ENCODE peak calls at places on chromosomes 11 and 22, in eight cellular contexts. F is right atrium auricular region; L is right lobe of liver; S is naive thymus-derived CD4-positive, alpha-beta T cell; Z is lower lobe of right lung; V is small intestine; E is GM23338; N is cardiac muscle cell. Q is an unnamed sample. For H3K4me1 and H3K27me3, the result is how much of the 10 kb centered on the place peaks cover.

GRCh38 chr22:44975444-44976262 is 34.2 kb downstream of the PHF21B start:
- DNase-seq in F (no peak), L (peak), S (peak), Z (peak), V (peak), E (peak), N (peak), Q (peak)

GRCh38 chr11:118434553-118435232 is 1.6 kb upstream of the KMT2A start:
- DNase-seq in F (no peak), L (peak), S (peak), Z (peak), V (no peak), E (peak), N (peak), Q (peak)

GRCh38 chr11:69630009-69630870 is 10.7 kb upstream of the CCND1 start:
- DNase-seq in F (no peak), L (no peak), S (no peak), Z (no peak), V (no peak), E (no peak), N (no peak), Q (no peak)

GRCh38 chr22:45472426-45472825 is 30.3 kb upstream of the FBLN1 start:
- DNase-seq in F (no peak), L (no peak), S (no peak), Z (no peak), V (no peak), E (no peak), N (no peak), Q (no peak)

GRCh38 chr11:95652002-95652472 is 137.5 kb downstream of the FAM76B start:
- DNase-seq in F (no peak), L (no peak), S (no peak), Z (no peak), V (no peak), E (no peak), N (no peak), Q (no peak)

GRCh38 chr22:35882226-35883027 is 146.2 kb downstream of the RBFOX2 start:
- DNase-seq in F (no peak), L (no peak), S (no peak), Z (no peak), V (no peak), E (no peak), N (no peak), Q (no peak)

GRCh38 chr11:114257621-114258558 is 38.3 kb upstream of the NNMT start:
- DNase-seq in F (peak), L (peak), S (no peak), Z (peak), V (peak), E (peak), N (peak), Q (peak)

GRCh38 chr22:41169157-41169556 is 36.0 kb upstream of the L3MBTL2 start:
- DNase-seq in F (no peak), L (no peak), S (no peak), Z (no peak), V (no peak), E (no peak), N (no peak), Q (no peak)

GRCh38 chr11:57143459-57143858 is 38.3 kb upstream of the LRRC55 start:
- DNase-seq in F (no peak), L (no peak), S (no peak), Z (no peak), V (no peak), E (no peak), N (no peak), Q (no peak)

GRCh38 chr22:50737728-50738648 is at the start of gene ACR:
- DNase-seq in F (peak), L (no peak), S (no peak), Z (peak), V (no peak), E (no peak), N (no peak), Q (no peak)

GRCh38 chr22:46198274-46198673 is 47.9 kb downstream of the PPARA start:
- DNase-seq in F (peak), L (no peak), S (no peak), Z (no peak), V (no peak), E (no peak), N (no peak), Q (no peak)

GRCh38 chr11:87466228-87466627 is 428.5 kb downstream of the TMEM135 start:
- DNase-seq in F (no peak), L (no peak), S (no peak), Z (no peak), V (no peak), E (no peak), N (no peak), Q (no peak)

GRCh38 chr22:40595497-40596234 is 40.9 kb downstream of the MRTFA start:
- DNase-seq in F (no peak), L (no peak), S (no peak), Z (no peak), V (no peak), E (no peak), N (no peak), Q (no peak)

GRCh38 chr11:76337918-76338317 is 43.0 kb downstream of the THAP12 start:
- DNase-seq in F (no peak), L (no peak), S (no peak), Z (no peak), V (no peak), E (no peak), N (no peak), Q (no peak)

GRCh38 chr22:39254789-39255298 is 10.1 kb upstream of the PDGFB start:
- DNase-seq in F (no peak), L (no peak), S (peak), Z (no peak), V (no peak), E (no peak), N (no peak), Q (peak)

GRCh38 chr11:29135504-29135903 is 881.3 kb downstream of the KCNA4 start:
- DNase-seq in F (no peak), L (no peak), S (no peak), Z (no peak), V (no peak), E (no peak), N (no peak), Q (no peak)

GRCh38 chr22:38017272-38017920 is 33.0 kb upstream of the SOX10 start:
- DNase-seq in F (peak), L (peak), S (no peak), Z (peak), V (peak), E (no peak), N (no peak), Q (peak)

GRCh38 chr22:21942407-21942895 is 10.2 kb downstream of the PPM1F start:
- DNase-seq in F (peak), L (peak), S (peak), Z (peak), V (no peak), E (no peak), N (no peak), Q (peak)

GRCh38 chr11:14015711-14016110 is 53.2 kb downstream of the SPON1 start:
- DNase-seq in F (no peak), L (no peak), S (no peak), Z (no peak), V (peak), E (peak), N (peak), Q (no peak)

GRCh38 chr22:25852223-25852622 is 110.2 kb downstream of the MYO18B start:
- DNase-seq in F (no peak), L (no peak), S (no peak), Z (no peak), V (no peak), E (no peak), N (no peak), Q (no peak)

GRCh38 chr22:45308624-45309421 is 911 bp upstream of the FAM118A start:
- DNase-seq in F (no peak), L (no peak), S (peak), Z (no peak), V (peak), E (peak), N (no peak), Q (no peak)

GRCh38 chr11:2579315-2580060 is 120.3 kb downstream of the KCNQ1OT1 start:
- DNase-seq in F (no peak), L (peak), S (no peak), Z (peak), V (no peak), E (no peak), N (no peak), Q (peak)

GRCh38 chr22:50613291-50613981 is 12.8 kb downstream of the MAPK8IP2 start:
- DNase-seq in F (no peak), L (peak), S (no peak), Z (peak), V (peak), E (peak), N (peak), Q (no peak)

GRCh38 chr11:69104212-69104855 is 51.4 kb upstream of the SMIM38 start:
- DNase-seq in F (no peak), L (no peak), S (no peak), Z (no peak), V (no peak), E (no peak), N (no peak), Q (no peak)

GRCh38 chr22:37472418-37473006 is 13.7 kb downstream of the MFNG start:
- DNase-seq in F (no peak), L (no peak), S (no peak), Z (no peak), V (peak), E (peak), N (peak), Q (no peak)

GRCh38 chr22:31605851-31606585 is 56.0 kb downstream of the PISD start:
- DNase-seq in F (no peak), L (no peak), S (no peak), Z (peak), V (peak), E (no peak), N (no peak), Q (no peak)

GRCh38 chr11:87819141-87819540 is 356.1 kb downstream of the RAB38 start:
- DNase-seq in F (no peak), L (no peak), S (no peak), Z (no peak), V (no peak), E (no peak), N (no peak), Q (no peak)

GRCh38 chr11:44575962-44576361 is 10.5 kb downstream of the CD82 start:
- DNase-seq in F (no peak), L (no peak), S (no peak), Z (no peak), V (no peak), E (no peak), N (no peak), Q (no peak)

GRCh38 chr11:44578279-44578678 is 12.8 kb downstream of the CD82 start:
- DNase-seq in F (no peak), L (no peak), S (no peak), Z (no peak), V (no peak), E (no peak), N (no peak), Q (no peak)

GRCh38 chr11:44582641-44583352 is 17.3 kb downstream of the CD82 start:
- DNase-seq in F (no peak), L (no peak), S (no peak), Z (no peak), V (no peak), E (no peak), N (no peak), Q (no peak)

GRCh38 chr11:44577231-44577834 is 11.9 kb downstream of the CD82 start:
- DNase-seq in F (no peak), L (no peak), S (no peak), Z (no peak), V (no peak), E (no peak), N (no peak), Q (no peak)

GRCh38 chr11:44579172-44579804 is 13.8 kb downstream of the CD82 start:
- DNase-seq in F (no peak), L (no peak), S (no peak), Z (no peak), V (no peak), E (no peak), N (no peak), Q (no peak)
- H3K4me1 ChIP-seq in F (under half), L (under half), S (under half), Z (half or more), V (under half), E (under half), N (under half), Q (under half)

DNA sequence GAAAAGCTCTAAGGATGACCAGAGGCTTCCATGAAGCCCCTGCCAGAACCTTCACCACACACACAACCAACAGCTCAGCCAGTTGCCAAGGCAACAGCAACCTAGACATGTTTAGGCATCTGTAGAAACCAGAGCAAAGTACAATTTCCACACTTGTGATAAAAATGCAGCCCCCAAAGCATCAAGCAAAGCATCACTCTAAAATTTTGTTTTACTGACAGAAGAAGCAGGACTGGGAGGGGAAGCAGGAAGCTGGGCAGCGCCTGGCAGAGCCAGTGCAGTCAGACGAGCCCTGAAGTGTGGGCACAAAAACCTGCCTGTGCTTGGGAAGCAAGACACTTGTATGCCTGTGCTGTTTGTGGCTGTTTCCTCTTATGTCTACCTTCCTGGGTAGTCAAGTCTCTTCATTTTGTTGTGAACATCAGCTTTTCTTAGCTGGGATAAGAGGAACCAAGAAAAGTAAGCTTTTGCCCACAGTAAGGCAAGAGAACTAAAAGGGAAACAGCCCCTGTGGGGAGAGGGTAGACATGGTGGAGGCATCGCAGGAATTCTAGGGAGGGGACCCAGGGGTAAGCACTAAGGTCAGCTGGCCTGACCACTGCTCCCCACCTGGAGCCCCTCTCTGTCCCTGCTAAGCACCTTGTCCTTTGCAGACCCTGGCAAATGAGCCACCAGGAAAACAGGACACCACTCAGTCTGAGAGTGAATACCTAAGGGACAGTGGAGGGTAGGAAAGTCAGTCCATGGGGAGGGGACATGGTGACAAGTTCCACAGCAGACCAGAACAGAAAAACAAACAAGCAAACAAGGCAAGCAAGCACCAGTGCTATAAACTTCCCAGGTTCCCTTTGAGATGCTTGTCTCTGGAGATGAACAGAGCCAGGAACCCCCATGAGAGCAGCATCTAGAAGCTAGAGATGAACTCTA is 13.4 kb downstream of the PACSIN2 start:
- DNase-seq in F (no peak), L (no peak), S (no peak), Z (peak), V (no peak), E (no peak), N (no peak), Q (no peak)
- H3K27ac ChIP-seq in F (peak), L (no peak), S (peak), Z (peak), V (peak), E (peak), N (no peak), Q (peak)

DNA sequence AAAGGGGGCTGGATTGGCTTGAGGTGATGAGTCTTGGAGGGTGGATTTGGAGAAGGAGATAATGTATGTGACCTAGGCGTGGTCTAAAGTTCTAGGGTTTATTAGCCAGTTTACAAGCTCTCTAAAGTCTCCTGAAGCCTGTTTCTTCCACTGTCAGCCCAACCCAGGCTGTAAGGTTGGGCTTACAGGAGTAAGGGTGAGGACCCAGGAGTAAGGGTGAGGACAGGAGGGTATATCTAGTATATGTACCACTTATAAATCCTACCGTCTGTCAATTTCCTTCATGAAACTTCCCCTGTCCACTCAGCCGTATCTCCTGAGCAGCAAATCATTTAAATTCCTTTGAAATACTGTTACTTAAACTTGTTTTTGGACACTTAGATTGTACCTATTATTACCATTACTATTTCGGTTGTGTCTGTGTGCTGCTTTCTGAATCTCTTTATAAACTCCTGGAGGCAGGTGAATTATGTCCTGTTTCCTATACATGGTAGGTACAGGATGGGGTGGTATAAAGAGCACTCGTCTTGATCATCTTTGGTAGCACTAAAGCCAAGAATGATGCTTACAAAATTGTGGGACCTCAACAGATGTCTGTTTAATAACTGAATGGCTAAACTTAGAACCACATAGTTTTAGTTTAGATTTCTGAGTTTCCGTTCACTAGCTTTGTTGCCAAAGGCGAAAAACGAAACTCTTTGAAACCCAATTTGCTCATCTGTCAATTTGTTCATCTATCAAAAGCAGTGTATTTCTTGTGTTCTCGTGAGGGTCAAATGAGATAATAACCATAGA is 192.0 kb downstream of the GRIK4 start:
- DNase-seq in F (no peak), L (no peak), S (no peak), Z (no peak), V (no peak), E (no peak), N (no peak), Q (no peak)
- H3K27me3 ChIP-seq in F (under half), L (under half), S (under half), Z (under half), V (under half), E (under half), N (under half), Q (under half)

DNA sequence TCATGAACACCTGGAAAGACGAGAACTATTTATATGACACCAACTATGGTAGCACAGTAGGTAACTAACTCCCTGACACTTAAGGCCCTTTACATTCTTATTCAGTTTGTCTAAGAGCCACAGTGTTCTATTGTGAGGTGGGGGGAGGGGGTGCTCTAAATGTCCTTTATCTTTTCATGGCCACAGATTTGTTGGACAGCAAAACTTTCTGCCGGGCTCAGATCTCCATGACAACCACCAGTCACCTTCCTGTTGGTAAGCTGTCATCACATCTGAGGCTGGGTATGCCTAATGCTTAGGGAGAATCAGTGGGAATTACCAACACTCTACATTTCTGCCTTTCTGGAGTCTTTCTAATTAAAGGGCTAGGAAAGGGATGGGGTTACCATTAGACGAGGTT is 30.7 kb downstream of the EHF start:
- DNase-seq in F (no peak), L (no peak), S (no peak), Z (no peak), V (no peak), E (peak), N (peak), Q (no peak)
- H3K4me1 ChIP-seq in F (under half), L (under half), S (under half), Z (under half), V (under half), E (under half), N (under half), Q (under half)

DNA sequence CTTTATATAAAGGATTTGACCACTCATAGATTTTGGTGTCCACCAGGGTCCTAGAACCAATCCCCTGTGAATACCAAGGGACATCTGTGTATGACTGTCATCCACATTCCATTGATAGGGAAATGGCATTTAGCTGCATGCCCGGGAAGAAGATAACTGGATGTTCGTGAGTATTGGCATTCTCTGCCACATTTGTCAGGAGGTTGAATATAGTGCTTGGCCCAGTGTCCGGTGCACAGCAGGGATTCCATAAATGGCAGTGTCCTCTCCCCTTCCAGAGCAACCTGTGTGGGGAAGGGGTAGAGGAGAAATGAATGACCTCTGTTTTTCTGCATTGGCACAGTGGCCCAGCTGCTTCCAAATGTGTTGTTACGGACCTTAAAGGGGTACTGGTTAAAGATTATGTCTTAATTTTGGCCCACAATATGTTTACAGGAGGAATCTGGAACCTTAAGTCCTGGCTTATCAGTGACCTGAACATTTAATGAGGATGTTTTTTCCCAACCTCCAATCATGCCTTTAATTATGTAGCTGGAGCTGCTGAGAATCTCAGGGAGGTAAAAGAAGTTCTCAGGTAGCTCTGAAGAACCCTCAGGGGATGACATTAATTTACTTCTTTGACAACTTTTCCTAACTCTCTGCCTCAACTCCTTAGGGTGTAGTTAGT is 33.6 kb upstream of the OR4B1 start:
- DNase-seq in F (no peak), L (no peak), S (no peak), Z (no peak), V (no peak), E (no peak), N (no peak), Q (no peak)
- H3K27ac ChIP-seq in F (peak), L (no peak), S (no peak), Z (no peak), V (no peak), E (no peak), N (no peak), Q (no peak)

DNA sequence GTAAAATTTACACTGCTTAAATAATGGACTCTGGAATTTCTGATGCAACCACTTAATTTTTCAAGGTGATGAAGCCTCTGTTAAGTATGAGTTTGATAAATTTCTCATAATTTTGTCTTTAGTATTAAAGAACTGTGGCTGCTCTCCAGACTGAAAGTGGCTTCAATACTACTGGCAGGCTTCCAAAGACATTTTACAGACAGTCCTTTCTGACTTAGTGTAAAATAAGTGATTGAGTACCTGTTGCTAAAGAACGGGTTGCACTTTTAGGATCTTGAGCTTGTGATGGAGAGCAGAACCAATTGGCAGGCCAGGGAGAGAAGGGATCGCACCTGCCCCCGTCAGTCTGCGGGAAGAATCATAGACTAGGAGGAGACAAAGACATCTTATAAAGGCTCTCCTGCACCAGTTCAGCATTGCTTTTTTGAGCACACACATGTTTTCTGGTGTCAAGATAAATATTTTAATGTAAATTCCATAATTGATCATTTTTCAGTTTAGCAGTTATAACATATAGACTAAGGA is 4.4 kb downstream of the NCAM1 start:
- DNase-seq in F (no peak), L (no peak), S (no peak), Z (no peak), V (no peak), E (no peak), N (peak), Q (no peak)
- H3K27me3 ChIP-seq in F (under half), L (under half), S (under half), Z (under half), V (under half), E (under half), N (under half), Q (under half)

GRCh38 chr11:45655831-45656230 is 9.6 kb downstream of the CHST1 start:
- DNase-seq in F (no peak), L (peak), S (no peak), Z (no peak), V (no peak), E (no peak), N (no peak), Q (peak)
- H3K4me1 ChIP-seq in F (under half), L (under half), S (under half), Z (under half), V (under half), E (under half), N (under half), Q (under half)

Q was measured in aorta.